ENCODE peak calls at places on chromosomes 4 and X, in ten cellular contexts. M is Caki2, K is neural crest cell, T is HL-60, I is AG10803, B is HCT116, X is mammary epithelial cell, G is T-helper 17 cell, W is NCI-H1105 treated with DMSO at 0.1 percent for 48 hours, J is astrocyte. F is an unnamed sample.

GRCh38 chr4:125432078-125432477 is 117.3 kb downstream of the FAT4 start:
- DNase-seq in M (no peak), K (no peak), T (no peak), I (peak), B (peak), X (no peak), G (no peak), W (no peak), J (peak), F (no peak)

GRCh38 chrX:147550217-147550616 is 361.5 kb upstream of the FMR1 start:
- DNase-seq in M (no peak), K (peak), T (no peak), I (no peak), B (no peak), X (no peak), G (no peak), W (peak), J (no peak), F (peak)

GRCh38 chr4:91838181-91838861 is 465.4 kb upstream of the GRID2 start:
- DNase-seq in M (no peak), K (no peak), T (no peak), I (no peak), B (no peak), X (no peak), G (no peak), W (no peak), J (no peak), F (no peak)

GRCh38 chr4:145732416-145732815 is 52.5 kb downstream of the C4orf51 start:
- DNase-seq in M (no peak), K (no peak), T (no peak), I (no peak), B (no peak), X (no peak), G (no peak), W (no peak), J (no peak), F (no peak)

GRCh38 chr4:139523076-139523475 is 32.9 kb downstream of the SETD7 start:
- DNase-seq in M (no peak), K (no peak), T (no peak), I (no peak), B (no peak), X (peak), G (no peak), W (peak), J (peak), F (no peak)

GRCh38 chrX:139559383-139560042 is 29.0 kb downstream of the F9 start:
- DNase-seq in M (peak), K (peak), T (no peak), I (peak), B (peak), X (peak), G (no peak), W (peak), J (peak), F (peak)

GRCh38 chr4:126737899-126738526 is 894.7 kb upstream of the INTU start:
- DNase-seq in M (no peak), K (no peak), T (no peak), I (no peak), B (no peak), X (no peak), G (no peak), W (no peak), J (no peak), F (no peak)

GRCh38 chr4:182179751-182180150 is 63.5 kb upstream of the TENM3 start:
- DNase-seq in M (no peak), K (no peak), T (no peak), I (no peak), B (no peak), X (no peak), G (no peak), W (no peak), J (no peak), F (no peak)

GRCh38 chr4:21469438-21470032 is 479.0 kb downstream of the KCNIP4 start:
- DNase-seq in M (no peak), K (no peak), T (no peak), I (peak), B (no peak), X (peak), G (no peak), W (peak), J (peak), F (no peak)

GRCh38 chr4:15162465-15163283 is 160.4 kb downstream of the CPEB2 start:
- DNase-seq in M (peak), K (no peak), T (no peak), I (peak), B (no peak), X (no peak), G (no peak), W (peak), J (no peak), F (peak)

GRCh38 chr4:65661469-65661868 is 8.8 kb downstream of the EPHA5 start:
- DNase-seq in M (no peak), K (no peak), T (no peak), I (no peak), B (no peak), X (no peak), G (no peak), W (peak), J (peak), F (no peak)

GRCh38 chr4:107034091-107034698 is 1.9 kb downstream of the DKK2 start:
- DNase-seq in M (peak), K (peak), T (no peak), I (peak), B (no peak), X (no peak), G (no peak), W (peak), J (peak), F (no peak)